ENCODE peak calls at places on chromosomes 16 and 17, in eight cellular contexts. E is CD4-positive, alpha-beta T cell; I is tibial artery; Z is effector memory CD4-positive, alpha-beta T cell; J is PC-3; H is IMR-90; U is ovary; W is substantia nigra. R is an unnamed sample.

GRCh38 chr17:28385037-28385797 is 13.7 kb downstream of the SARM1 start:
- DNase-seq in E (no peak), I (no peak), Z (no peak), J (peak), H (no peak), U (no peak), W (no peak), R (no peak)

GRCh38 chr16:46972429-46972970 is 974 bp downstream of the DNAJA2 start:
- DNase-seq in E (peak), I (no peak), Z (no peak), J (peak), H (peak), U (no peak), W (no peak), R (no peak)

GRCh38 chr16:1494129-1494640 is 1.0 kb downstream of the TELO2 start:
- DNase-seq in E (no peak), I (peak), Z (no peak), J (peak), H (peak), U (no peak), W (no peak), R (peak)

GRCh38 chr17:50149425-50150353 is 788 bp downstream of the PPP1R9B start:
- DNase-seq in E (peak), I (peak), Z (peak), J (peak), H (peak), U (no peak), W (no peak), R (peak)

GRCh38 chr16:51048544-51048943 is 102.5 kb downstream of the SALL1 start:
- DNase-seq in E (no peak), I (no peak), Z (no peak), J (no peak), H (peak), U (no peak), W (no peak), R (no peak)

GRCh38 chr17:8871081-8871581 is 3.7 kb upstream of the PIK3R6 start:
- DNase-seq in E (no peak), I (no peak), Z (no peak), J (no peak), H (no peak), U (no peak), W (no peak), R (no peak)

GRCh38 chr17:83012161-83012800 is 67.1 kb upstream of the METRNL start:
- DNase-seq in E (no peak), I (no peak), Z (no peak), J (no peak), H (no peak), U (no peak), W (no peak), R (no peak)

GRCh38 chr16:82583415-82583814 is 43.4 kb upstream of the CDH13 start:
- DNase-seq in E (no peak), I (no peak), Z (no peak), J (no peak), H (peak), U (no peak), W (no peak), R (no peak)

GRCh38 chr16:17668411-17668810 is 197.7 kb upstream of the XYLT1 start:
- DNase-seq in E (no peak), I (no peak), Z (no peak), J (no peak), H (no peak), U (no peak), W (no peak), R (no peak)

GRCh38 chr17:21033350-21033749 is 9.5 kb downstream of the USP22 start:
- DNase-seq in E (no peak), I (no peak), Z (no peak), J (peak), H (peak), U (no peak), W (no peak), R (no peak)

GRCh38 chr16:12964466-12964865 is 63.1 kb downstream of the SHISA9 start:
- DNase-seq in E (no peak), I (no peak), Z (no peak), J (no peak), H (no peak), U (no peak), W (no peak), R (no peak)

GRCh38 chr17:40825596-40825995 is 3.2 kb upstream of the KRT10 start:
- DNase-seq in E (no peak), I (no peak), Z (no peak), J (no peak), H (peak), U (no peak), W (no peak), R (no peak)

GRCh38 chr16:80200079-80200478 is 340.7 kb upstream of the DYNLRB2 start:
- DNase-seq in E (no peak), I (no peak), Z (no peak), J (no peak), H (no peak), U (no peak), W (no peak), R (no peak)

GRCh38 chr17:82875418-82875856 is 35.6 kb upstream of the ZNF750 start:
- DNase-seq in E (no peak), I (no peak), Z (no peak), J (no peak), H (no peak), U (no peak), W (no peak), R (no peak)

GRCh38 chr16:69626256-69626655 is 60.5 kb downstream of the NFAT5 start:
- DNase-seq in E (no peak), I (no peak), Z (no peak), J (no peak), H (peak), U (no peak), W (no peak), R (no peak)

GRCh38 chr16:4979164-4979563 is 21.0 kb downstream of the SEC14L5 start:
- DNase-seq in E (no peak), I (no peak), Z (no peak), J (no peak), H (no peak), U (no peak), W (no peak), R (no peak)

GRCh38 chr16:57479422-57480126 is 6.7 kb downstream of the DOK4 start:
- DNase-seq in E (no peak), I (peak), Z (no peak), J (no peak), H (peak), U (peak), W (no peak), R (no peak)

GRCh38 chr17:40373999-40374398 is 9.5 kb upstream of the GJD3 start:
- DNase-seq in E (no peak), I (no peak), Z (no peak), J (no peak), H (no peak), U (no peak), W (no peak), R (no peak)

GRCh38 chr16:48158296-48158695 is 2.5 kb upstream of the ABCC12 start:
- DNase-seq in E (no peak), I (no peak), Z (no peak), J (peak), H (peak), U (no peak), W (no peak), R (no peak)

GRCh38 chr17:6471531-6472465 is 27.5 kb downstream of the PIMREG start:
- DNase-seq in E (no peak), I (no peak), Z (no peak), J (peak), H (peak), U (peak), W (no peak), R (no peak)

GRCh38 chr17:82823004-82823403 is 16.8 kb downstream of the ZNF750 start:
- DNase-seq in E (no peak), I (no peak), Z (no peak), J (no peak), H (no peak), U (no peak), W (no peak), R (no peak)

GRCh38 chr17:14297161-14297851 is 3.6 kb upstream of the HS3ST3B1 start:
- DNase-seq in E (no peak), I (no peak), Z (no peak), J (peak), H (no peak), U (peak), W (no peak), R (no peak)

GRCh38 chr17:45869676-45870341 is 24.5 kb upstream of the MAPT start:
- DNase-seq in E (no peak), I (no peak), Z (no peak), J (no peak), H (peak), U (no peak), W (no peak), R (no peak)

GRCh38 chr17:70863436-70864248 is 694.3 kb downstream of the KCNJ2 start:
- DNase-seq in E (no peak), I (no peak), Z (no peak), J (no peak), H (peak), U (no peak), W (no peak), R (no peak)

GRCh38 chr16:67235816-67236547 is 9.1 kb downstream of the TMEM208 start:
- DNase-seq in E (no peak), I (no peak), Z (peak), J (no peak), H (no peak), U (no peak), W (no peak), R (no peak)

GRCh38 chr17:27354491-27355081 is 60.7 kb downstream of the WSB1 start:
- DNase-seq in E (no peak), I (no peak), Z (no peak), J (peak), H (no peak), U (no peak), W (no peak), R (no peak)

GRCh38 chr17:68346448-68346847 is 55.2 kb downstream of the ARSG start:
- DNase-seq in E (peak), I (no peak), Z (peak), J (no peak), H (no peak), U (no peak), W (no peak), R (no peak)

GRCh38 chr17:46024590-46024989 is 25.5 kb downstream of the STH start:
- DNase-seq in E (no peak), I (no peak), Z (no peak), J (no peak), H (no peak), U (no peak), W (no peak), R (no peak)

GRCh38 chr17:28747046-28747691 is 3.4 kb downstream of the TRAF4 start:
- DNase-seq in E (no peak), I (peak), Z (no peak), J (peak), H (no peak), U (no peak), W (no peak), R (no peak)

GRCh38 chr17:42512733-42513251 is 23.2 kb upstream of the NAGLU start:
- DNase-seq in E (no peak), I (no peak), Z (no peak), J (no peak), H (peak), U (peak), W (no peak), R (no peak)

GRCh38 chr17:49967621-49968379 is 1.2 kb upstream of the DLX4 start:
- DNase-seq in E (no peak), I (no peak), Z (no peak), J (no peak), H (no peak), U (no peak), W (no peak), R (no peak)

GRCh38 chr17:81821603-81822311 is 11.3 kb downstream of the MCRIP1 start:
- DNase-seq in E (no peak), I (peak), Z (no peak), J (peak), H (peak), U (peak), W (no peak), R (peak)

GRCh38 chr16:58222532-58223316 is 24.8 kb upstream of the CSNK2A2 start:
- DNase-seq in E (no peak), I (no peak), Z (no peak), J (peak), H (peak), U (no peak), W (no peak), R (no peak)

GRCh38 chr17:66835476-66835875 is 559 bp downstream of the CACNG5 start:
- DNase-seq in E (no peak), I (peak), Z (no peak), J (no peak), H (no peak), U (no peak), W (no peak), R (no peak)
- H3K27ac ChIP-seq in E (no peak), I (no peak), Z (no peak), J (no peak), H (no peak), U (no peak), W (no peak), R (no peak)

DNA sequence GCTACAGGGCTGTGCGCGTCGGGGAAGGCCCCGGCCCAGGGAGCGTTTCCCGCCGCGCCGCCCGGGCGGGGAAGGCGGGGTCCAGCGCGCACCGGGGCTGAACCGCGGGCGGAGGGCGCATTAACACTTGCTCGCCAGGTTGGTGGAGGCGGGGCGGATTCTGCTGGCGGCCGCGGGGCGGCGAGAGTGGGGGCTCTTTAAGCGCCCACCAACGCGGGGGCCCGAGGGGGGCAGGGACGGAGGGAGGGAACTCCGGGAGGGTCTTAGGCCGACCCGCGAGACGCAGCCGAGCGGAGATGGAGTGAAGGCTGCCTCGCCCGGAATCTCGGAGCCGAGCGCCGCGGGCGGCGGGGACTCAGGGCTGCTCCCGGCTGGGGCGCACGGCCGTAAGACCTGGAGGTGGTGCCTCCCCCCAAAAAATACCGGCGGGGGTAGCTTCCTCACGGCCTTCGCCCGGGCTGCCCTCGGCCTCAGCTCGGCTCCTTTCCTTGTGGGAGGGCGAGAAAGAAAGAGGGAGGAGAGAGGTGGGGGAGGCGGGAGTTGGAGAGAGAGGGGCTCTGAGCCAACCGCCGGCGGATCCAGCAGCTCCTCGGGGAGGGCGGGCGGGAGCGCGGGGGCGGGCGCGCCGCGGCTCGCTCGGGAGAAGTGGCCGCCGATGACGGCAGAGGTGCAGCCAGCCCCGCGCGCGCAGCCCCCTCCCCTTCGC is 415 bp upstream of the FOXF1 start:
- DNase-seq in E (no peak), I (no peak), Z (no peak), J (no peak), H (peak), U (peak), W (no peak), R (no peak)
- H3K27ac ChIP-seq in E (no peak), I (peak), Z (no peak), J (no peak), H (peak), U (peak), W (no peak), R (no peak)

GRCh38 chr16:3961449-3961849 is 80.9 kb upstream of the CREBBP start:
- DNase-seq in E (no peak), I (no peak), Z (no peak), J (peak), H (peak), U (no peak), W (no peak), R (no peak)
- H3K27ac ChIP-seq in E (no peak), I (peak), Z (no peak), J (peak), H (no peak), U (no peak), W (peak), R (peak)

GRCh38 chr17:17538417-17539391 is 42.5 kb upstream of the RASD1 start:
- DNase-seq in E (no peak), I (no peak), Z (no peak), J (peak), H (peak), U (no peak), W (no peak), R (no peak)
- H3K27ac ChIP-seq in E (no peak), I (peak), Z (no peak), J (peak), H (no peak), U (no peak), W (no peak), R (peak)

GRCh38 chr17:44193326-44194084 is 6.2 kb downstream of the ATXN7L3 start:
- DNase-seq in E (no peak), I (no peak), Z (no peak), J (no peak), H (no peak), U (no peak), W (no peak), R (no peak)
- H3K27ac ChIP-seq in E (no peak), I (no peak), Z (no peak), J (no peak), H (peak), U (no peak), W (no peak), R (no peak)

GRCh38 chr17:57485566-57485865 is 229.2 kb downstream of the MSI2 start:
- DNase-seq in E (no peak), I (no peak), Z (no peak), J (no peak), H (no peak), U (no peak), W (no peak), R (no peak)
- H3K27ac ChIP-seq in E (no peak), I (no peak), Z (no peak), J (no peak), H (no peak), U (no peak), W (no peak), R (no peak)

GRCh38 chr16:86747761-86748160 is 169.4 kb downstream of the FOXL1 start:
- DNase-seq in E (no peak), I (peak), Z (no peak), J (no peak), H (no peak), U (no peak), W (no peak), R (no peak)

GRCh38 chr16:86753399-86753798 is 175.1 kb downstream of the FOXL1 start:
- DNase-seq in E (no peak), I (peak), Z (no peak), J (no peak), H (no peak), U (no peak), W (no peak), R (no peak)

GRCh38 chr16:86748643-86749042 is 170.3 kb downstream of the FOXL1 start:
- DNase-seq in E (no peak), I (peak), Z (no peak), J (no peak), H (no peak), U (no peak), W (no peak), R (no peak)

GRCh38 chr16:86752582-86753175 is 174.3 kb downstream of the FOXL1 start:
- DNase-seq in E (no peak), I (peak), Z (no peak), J (no peak), H (peak), U (no peak), W (no peak), R (no peak)

DNA sequence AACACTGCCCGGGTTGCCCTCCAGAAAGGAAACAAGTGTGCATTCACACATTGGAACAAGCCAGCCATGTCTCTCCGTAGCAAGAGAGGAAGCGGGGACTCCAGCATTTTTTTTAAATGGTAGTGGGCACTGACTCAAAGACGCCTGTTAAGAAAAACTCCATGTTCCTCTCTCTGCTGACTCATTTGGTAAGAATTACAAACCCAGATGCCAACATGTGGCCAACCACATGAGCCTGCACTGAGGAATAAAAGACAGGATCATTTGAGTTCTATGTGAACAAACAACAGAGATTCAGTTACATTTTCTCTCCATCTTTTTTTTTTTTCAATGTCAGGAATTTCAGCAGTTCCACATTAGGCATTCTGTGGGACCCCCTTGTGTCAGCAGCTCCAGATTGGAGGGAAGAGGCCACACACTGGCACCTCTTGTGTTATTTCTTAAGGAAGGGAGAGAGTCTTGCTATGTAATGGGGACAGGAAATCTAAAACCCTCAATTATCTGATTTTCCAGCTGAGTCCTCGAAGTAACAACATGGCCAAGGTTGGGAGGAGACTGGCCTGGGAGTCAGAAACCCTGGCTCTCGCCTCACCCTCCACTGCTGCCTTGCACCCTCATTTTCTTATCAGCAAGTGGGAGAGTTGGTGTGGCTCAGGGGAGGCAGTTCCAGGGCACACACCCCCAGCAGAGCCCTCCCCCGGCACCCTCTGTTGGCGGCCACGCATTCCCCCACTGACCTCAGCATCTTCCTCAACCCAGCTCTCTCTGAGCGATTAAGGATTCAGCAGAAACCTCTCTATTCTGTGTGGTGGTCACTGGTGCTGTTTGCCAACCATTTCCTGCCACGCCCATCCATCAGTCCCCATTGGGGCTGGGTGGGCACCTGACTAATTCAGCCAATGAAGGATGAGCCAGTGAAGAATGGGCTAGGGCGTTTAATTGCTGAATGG is 173.0 kb downstream of the FOXL1 start:
- DNase-seq in E (no peak), I (peak), Z (no peak), J (peak), H (peak), U (no peak), W (no peak), R (no peak)
- H3K27ac ChIP-seq in E (no peak), I (peak), Z (no peak), J (no peak), H (peak), U (peak), W (no peak), R (no peak)

GRCh38 chr17:1374426-1375177 is 25.4 kb downstream of the YWHAE start:
- DNase-seq in E (no peak), I (no peak), Z (no peak), J (no peak), H (no peak), U (no peak), W (no peak), R (no peak)
- H3K27ac ChIP-seq in E (peak), I (peak), Z (peak), J (no peak), H (no peak), U (no peak), W (no peak), R (peak)

GRCh38 chr16:89314858-89315257 is 97.4 kb downstream of the ZNF778 start:
- DNase-seq in E (no peak), I (no peak), Z (no peak), J (no peak), H (no peak), U (no peak), W (no peak), R (no peak)
- H3K27ac ChIP-seq in E (peak), I (no peak), Z (peak), J (peak), H (no peak), U (no peak), W (no peak), R (peak)

DNA sequence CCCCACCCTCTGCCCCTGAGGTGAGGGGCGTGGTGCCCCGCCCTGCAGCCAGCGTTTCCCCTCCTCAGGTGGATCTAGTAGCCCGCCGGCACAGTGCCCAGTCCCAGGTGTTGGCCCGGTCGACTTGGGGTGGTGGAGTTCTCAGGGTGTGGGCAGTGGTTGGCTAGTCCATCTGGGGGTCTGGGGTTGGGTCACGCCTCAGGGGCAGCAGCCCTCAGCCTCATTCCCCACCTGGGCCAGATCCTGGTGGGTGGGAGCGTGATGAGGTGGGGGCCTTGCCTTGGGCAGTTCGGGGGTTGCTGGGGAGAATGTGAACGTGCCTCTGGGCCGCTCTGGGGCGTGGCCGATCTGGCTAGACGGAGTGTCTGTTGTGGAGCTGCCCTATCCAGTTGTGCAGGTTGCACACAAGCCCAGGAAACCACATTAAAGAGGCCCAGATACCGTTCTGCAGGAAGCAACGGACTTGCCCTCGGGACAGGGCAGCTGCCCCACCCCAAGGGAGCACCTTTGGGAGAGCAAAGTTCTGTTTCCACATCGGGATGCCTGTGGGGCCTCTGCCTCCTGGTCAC is 32.0 kb downstream of the GSE1 start:
- DNase-seq in E (no peak), I (no peak), Z (no peak), J (peak), H (no peak), U (no peak), W (no peak), R (no peak)
- H3K27ac ChIP-seq in E (no peak), I (no peak), Z (no peak), J (peak), H (no peak), U (no peak), W (no peak), R (no peak)